ENCODE peak calls at places on chromosome 22, in six cellular contexts. O, C, I, M, Q and P are unnamed samples. For H3K4me1, the result is how much of the 10 kb centered on the place peaks cover.

GRCh38 chr22:43381693-43382092 is 30.1 kb upstream of the MPPED1 start:
- DNase-seq in O (no peak), C (no peak), I (no peak), M (no peak), Q (no peak), P (no peak)

GRCh38 chr22:45120931-45121330 is 42.8 kb upstream of the NUP50 start:
- DNase-seq in O (no peak), C (no peak), I (no peak), M (no peak), Q (no peak), P (no peak)

GRCh38 chr22:35419756-35420155 is 19.8 kb downstream of the MCM5 start:
- DNase-seq in O (no peak), C (no peak), I (no peak), M (no peak), Q (no peak), P (no peak)

GRCh38 chr22:43823911-43824665 is 12.0 kb upstream of the EFCAB6 start:
- DNase-seq in O (no peak), C (no peak), I (no peak), M (no peak), Q (no peak), P (no peak)

GRCh38 chr22:42939941-42940653 is 74.9 kb downstream of the PACSIN2 start:
- DNase-seq in O (no peak), C (peak), I (no peak), M (peak), Q (no peak), P (no peak)

GRCh38 chr22:37454857-37455686 is 27.8 kb upstream of the ELFN2 start:
- DNase-seq in O (no peak), C (no peak), I (no peak), M (peak), Q (peak), P (no peak)

GRCh38 chr22:28441720-28442263 is 237.8 kb downstream of the TTC28 start:
- DNase-seq in O (no peak), C (peak), I (no peak), M (no peak), Q (no peak), P (no peak)

GRCh38 chr22:33844273-33844672 is 76.0 kb downstream of the LARGE1 start:
- DNase-seq in O (no peak), C (no peak), I (peak), M (no peak), Q (no peak), P (no peak)

GRCh38 chr22:35473971-35474370 is 66.7 kb upstream of the RASD2 start:
- DNase-seq in O (no peak), C (no peak), I (no peak), M (no peak), Q (no peak), P (no peak)

GRCh38 chr22:44669725-44670027 is 32.3 kb upstream of the PRR5 start:
- DNase-seq in O (no peak), C (no peak), I (peak), M (no peak), Q (peak), P (no peak)

GRCh38 chr22:44550666-44551491 is 52.8 kb upstream of the RTL6 start:
- DNase-seq in O (peak), C (no peak), I (no peak), M (no peak), Q (no peak), P (peak)

GRCh38 chr22:43848366-43849171 is 13.7 kb downstream of the SULT4A1 start:
- DNase-seq in O (no peak), C (peak), I (peak), M (peak), Q (no peak), P (peak)

GRCh38 chr22:37498289-37498909 is 12.2 kb upstream of the MFNG start:
- DNase-seq in O (no peak), C (peak), I (peak), M (no peak), Q (peak), P (no peak)

GRCh38 chr22:35299717-35300497 is at the start of gene TOM1:
- DNase-seq in O (peak), C (peak), I (peak), M (peak), Q (peak), P (peak)

GRCh38 chr22:43798492-43798891 is 13.6 kb downstream of the EFCAB6 start:
- DNase-seq in O (no peak), C (no peak), I (no peak), M (no peak), Q (no peak), P (no peak)

DNA sequence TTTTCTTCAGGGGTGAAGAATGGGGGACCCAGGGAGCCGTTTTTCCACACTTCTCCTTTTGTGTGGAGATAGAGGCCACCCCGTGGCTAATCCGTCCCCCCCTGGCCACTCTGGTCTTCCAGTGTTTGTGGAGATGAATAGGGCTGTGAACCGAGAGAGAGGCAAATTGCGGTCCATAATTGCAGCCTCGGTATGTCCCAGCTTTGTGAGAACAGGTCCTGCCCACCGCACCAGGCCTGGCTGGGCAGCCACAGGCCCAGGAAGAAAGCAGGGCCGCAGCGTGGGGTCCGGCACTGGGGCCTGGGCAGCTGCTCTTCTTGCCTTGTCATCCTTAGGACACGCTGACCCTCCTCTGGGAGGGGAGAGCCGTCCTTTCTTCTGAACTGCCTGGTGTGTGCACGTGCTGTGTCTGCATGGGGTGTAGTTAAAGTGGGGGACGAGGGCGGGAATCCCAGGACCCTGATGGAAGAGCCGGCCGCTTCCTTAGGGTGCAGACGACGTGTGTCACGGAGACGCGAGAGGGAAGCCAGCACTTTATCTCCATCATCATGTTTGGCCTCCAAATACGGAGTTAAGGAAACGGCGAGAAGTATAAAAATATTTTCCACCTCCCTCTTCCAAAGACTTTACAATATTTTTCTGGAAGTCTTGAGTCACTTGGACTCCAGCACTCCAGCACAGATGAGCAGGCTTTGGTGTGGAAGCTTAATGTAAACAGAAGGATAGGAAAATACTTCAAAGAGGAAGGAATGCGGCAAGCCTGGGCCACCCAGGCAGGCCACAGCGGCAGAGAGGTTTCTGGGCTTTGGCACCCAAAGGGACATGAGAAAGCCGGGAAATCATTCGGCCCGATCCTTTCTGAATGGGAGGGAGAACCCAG is 1248.4 kb downstream of the BRD1 start:
- DNase-seq in O (no peak), C (no peak), I (no peak), M (no peak), Q (no peak), P (no peak)
- H3K4me1 ChIP-seq in O (under half), C (under half), I (under half), M (under half), Q (under half), P (under half)

DNA sequence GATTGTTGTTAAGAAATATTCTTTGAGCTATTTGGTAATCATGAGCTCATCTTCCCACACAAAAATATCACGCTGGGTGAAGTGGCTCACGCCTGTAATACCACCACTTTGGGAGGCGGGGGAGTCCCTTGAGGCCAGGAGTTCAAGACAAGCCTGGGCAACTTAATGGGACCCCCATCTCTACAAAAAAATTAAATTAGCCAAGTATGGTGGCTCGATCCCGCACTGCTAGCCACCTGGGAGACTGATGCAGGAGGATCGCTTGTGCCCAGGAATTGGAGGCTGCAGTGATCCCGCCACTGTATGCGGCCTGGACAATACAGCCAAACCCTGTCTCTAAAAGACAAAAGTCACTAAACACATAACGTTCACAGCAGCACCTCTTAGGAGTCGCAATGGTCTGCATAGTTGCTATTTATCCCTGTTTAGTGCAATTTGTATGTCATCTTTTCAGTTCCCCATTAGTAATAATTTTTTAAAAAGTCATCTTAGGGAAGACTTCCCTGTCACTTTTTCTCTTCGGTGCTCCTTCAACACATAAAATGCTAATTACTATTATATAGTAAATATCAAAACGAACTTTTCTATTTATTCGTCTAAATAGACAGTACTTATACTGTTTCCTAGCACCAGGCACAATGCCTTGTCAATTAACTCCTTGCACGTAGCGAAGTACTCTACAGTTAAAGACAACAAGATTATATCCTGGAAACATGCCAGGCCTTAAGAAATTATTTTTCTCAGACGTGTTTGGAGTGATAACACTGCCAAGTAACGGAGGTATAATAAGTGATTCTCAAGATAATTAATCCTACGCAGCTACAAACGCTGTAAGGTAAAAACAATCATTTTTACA is 1.1 kb downstream of the ST13 start:
- DNase-seq in O (no peak), C (no peak), I (no peak), M (no peak), Q (peak), P (no peak)
- TF ChIP-seq CTCF in O (no peak), C (no peak), I (no peak), M (no peak), Q (no peak), P (no peak)

DNA sequence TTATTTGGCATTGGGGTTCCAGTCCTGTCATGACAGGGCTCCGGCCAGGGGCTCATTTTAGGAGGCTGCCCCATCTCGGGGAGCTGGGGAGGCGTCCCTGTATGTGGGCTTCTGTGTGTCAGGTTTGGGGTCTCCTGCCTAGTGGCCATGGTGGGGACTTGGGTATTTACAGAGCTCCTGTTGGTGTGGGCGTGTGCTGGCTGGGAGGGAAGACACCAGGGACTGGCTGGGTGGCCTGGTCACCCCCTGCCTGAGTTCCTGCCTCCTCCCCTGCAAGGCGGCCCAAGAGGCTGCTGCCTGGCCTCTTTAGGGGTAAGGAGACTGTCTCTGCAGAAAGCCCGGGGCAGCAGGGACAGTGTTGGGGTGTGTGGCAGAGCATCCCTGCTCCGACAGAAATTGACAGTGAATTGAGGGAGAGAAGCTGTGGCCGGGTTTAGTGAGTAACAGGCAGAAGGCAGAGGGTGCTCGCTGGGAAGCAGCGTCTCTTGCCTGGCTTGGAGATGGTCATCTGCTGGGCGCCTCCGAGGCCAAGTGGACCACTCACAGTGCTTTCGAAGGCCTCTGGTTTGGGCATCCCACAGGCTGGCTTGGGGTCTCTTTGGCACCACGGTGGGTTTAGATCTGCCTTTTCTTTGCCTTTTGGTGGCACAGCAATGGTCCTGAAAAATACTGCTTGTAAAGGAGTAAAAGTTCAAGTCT is 40.3 kb upstream of the GRAMD4 start:
- DNase-seq in O (no peak), C (no peak), I (no peak), M (no peak), Q (no peak), P (peak)
- H3K4me3 ChIP-seq in O (peak), C (no peak), I (no peak), M (no peak), Q (peak), P (peak)

GRCh38 chr22:38739300-38740055 is 16.3 kb downstream of the SUN2 start:
- DNase-seq in O (no peak), C (no peak), I (no peak), M (no peak), Q (no peak), P (no peak)

GRCh38 chr22:38741576-38741975 is 14.2 kb downstream of the SUN2 start:
- DNase-seq in O (no peak), C (no peak), I (no peak), M (no peak), Q (no peak), P (no peak)

GRCh38 chr22:38741166-38741565 is 14.6 kb downstream of the SUN2 start:
- DNase-seq in O (no peak), C (no peak), I (no peak), M (no peak), Q (no peak), P (no peak)

GRCh38 chr22:38740754-38741153 is 15.0 kb downstream of the SUN2 start:
- DNase-seq in O (no peak), C (no peak), I (no peak), M (no peak), Q (no peak), P (no peak)

GRCh38 chr22:38740116-38740723 is 15.6 kb downstream of the SUN2 start:
- DNase-seq in O (no peak), C (no peak), I (no peak), M (no peak), Q (no peak), P (no peak)
- H3K4me1 ChIP-seq in O (under half), C (under half), I (under half), M (under half), Q (under half), P (under half)

GRCh38 chr22:26751217-26751616 is 93.8 kb downstream of the MIAT start:
- DNase-seq in O (peak), C (no peak), I (peak), M (no peak), Q (peak), P (no peak)

GRCh38 chr22:26757496-26757895 is 100.1 kb downstream of the MIAT start:
- DNase-seq in O (no peak), C (no peak), I (no peak), M (no peak), Q (no peak), P (no peak)

GRCh38 chr22:26748845-26749244 is 91.5 kb downstream of the MIAT start:
- DNase-seq in O (no peak), C (no peak), I (no peak), M (no peak), Q (no peak), P (no peak)

GRCh38 chr22:26756675-26757293 is 99.4 kb downstream of the MIAT start:
- DNase-seq in O (peak), C (peak), I (peak), M (peak), Q (peak), P (peak)

GRCh38 chr22:26753125-26753862 is 95.9 kb downstream of the MIAT start:
- DNase-seq in O (no peak), C (no peak), I (peak), M (no peak), Q (no peak), P (no peak)
- TF ChIP-seq CTCF in O (no peak), C (no peak), I (peak), M (no peak), Q (no peak), P (no peak)

DNA sequence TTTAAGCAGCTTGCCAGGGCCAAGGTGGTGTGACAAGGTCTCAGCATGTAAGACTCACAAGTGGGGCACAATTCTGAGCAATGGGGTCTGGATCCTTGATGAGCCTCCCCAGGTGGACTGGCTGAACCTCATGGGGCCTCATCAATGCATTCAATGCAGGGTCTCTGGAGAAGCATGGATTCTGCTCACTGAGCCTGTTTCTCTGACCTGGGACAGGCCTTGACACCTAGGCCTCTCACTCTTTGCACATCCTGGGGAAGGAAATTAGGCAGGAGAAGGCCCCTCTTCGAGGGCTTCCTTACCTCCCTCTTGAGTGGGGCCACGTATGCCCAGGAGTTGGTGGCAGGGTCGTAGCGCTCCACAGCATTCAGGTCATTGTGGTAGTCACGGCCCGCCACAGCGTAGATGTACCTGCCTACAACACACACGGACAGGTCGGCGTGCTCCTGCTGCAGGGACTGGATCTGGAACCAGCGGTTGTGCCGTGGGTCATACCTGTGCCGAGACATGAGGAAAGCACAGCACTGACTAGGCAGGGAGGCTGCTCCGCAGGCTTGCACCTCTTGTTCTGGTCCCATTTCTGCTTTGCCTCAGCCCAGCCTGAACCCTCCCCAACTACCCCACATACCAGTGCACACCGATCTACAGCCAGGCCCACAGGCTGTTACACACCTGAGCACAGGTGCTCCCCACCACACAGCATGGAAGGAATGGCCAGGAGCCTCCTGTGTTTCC is 20.0 kb upstream of the SCARF2 start:
- DNase-seq in O (no peak), C (no peak), I (no peak), M (no peak), Q (no peak), P (no peak)
- H3K4me3 ChIP-seq in O (no peak), C (no peak), I (no peak), M (no peak), Q (no peak), P (no peak)

DNA sequence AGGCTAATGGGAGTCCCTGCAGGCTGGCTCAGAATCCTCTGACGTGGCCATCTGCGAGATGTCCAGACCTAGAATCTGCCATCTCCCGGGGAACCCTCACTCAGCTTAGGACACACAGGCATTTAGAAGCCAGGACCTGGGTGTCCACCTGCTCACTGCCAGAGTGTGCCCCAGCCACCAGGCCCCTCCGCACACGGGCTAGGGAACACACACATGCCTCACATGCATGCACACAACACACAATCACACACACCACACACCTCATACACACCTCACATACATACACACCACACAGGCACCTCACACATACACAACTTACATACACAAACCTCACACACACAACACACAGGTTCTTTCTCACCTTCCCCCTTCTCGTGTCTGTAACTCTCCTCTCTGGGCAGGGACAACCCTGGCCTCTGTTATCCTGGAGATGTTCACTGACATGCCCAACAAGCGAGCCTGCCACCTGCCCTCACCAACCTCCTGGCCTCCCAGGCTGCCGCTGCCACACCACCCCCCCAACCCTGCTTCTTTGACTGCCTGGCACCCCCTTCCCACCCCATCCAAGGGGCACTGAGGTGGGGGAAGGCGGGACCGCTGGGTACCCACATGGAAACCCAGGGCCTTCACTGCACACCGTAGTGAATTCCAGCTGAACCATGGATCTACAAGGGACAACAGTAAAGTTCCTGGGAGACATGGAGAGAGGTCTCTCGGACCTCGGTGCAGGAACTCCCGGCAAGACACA is 38.1 kb downstream of the GNB1L start:
- DNase-seq in O (no peak), C (no peak), I (no peak), M (no peak), Q (no peak), P (no peak)
- H3K4me1 ChIP-seq in O (under half), C (under half), I (under half), M (under half), Q (half or more), P (under half)

GRCh38 chr22:26169312-26170111 is at the start of gene SEZ6L:
- DNase-seq in O (peak), C (no peak), I (peak), M (no peak), Q (no peak), P (peak)

GRCh38 chr22:26168934-26169311 is 339 bp upstream of the SEZ6L start:
- DNase-seq in O (no peak), C (no peak), I (no peak), M (no peak), Q (no peak), P (peak)

GRCh38 chr22:26170112-26170492 is 840 bp downstream of the SEZ6L start:
- DNase-seq in O (no peak), C (no peak), I (peak), M (no peak), Q (no peak), P (no peak)

GRCh38 chr22:26172389-26172990 is 3.2 kb downstream of the SEZ6L start:
- DNase-seq in O (peak), C (peak), I (peak), M (peak), Q (peak), P (no peak)

GRCh38 chr22:26170795-26171194 is 1.5 kb downstream of the SEZ6L start:
- DNase-seq in O (peak), C (no peak), I (peak), M (no peak), Q (peak), P (peak)
- TF ChIP-seq CTCF in O (no peak), C (no peak), I (peak), M (no peak), Q (peak), P (no peak)

GRCh38 chr22:30413001-30413400 is 12.6 kb upstream of the MTFP1 start:
- DNase-seq in O (no peak), C (no peak), I (no peak), M (no peak), Q (no peak), P (no peak)

GRCh38 chr22:30416403-30416802 is 9.2 kb upstream of the MTFP1 start:
- DNase-seq in O (no peak), C (no peak), I (no peak), M (no peak), Q (no peak), P (no peak)

GRCh38 chr22:30411780-30412179 is 13.8 kb upstream of the MTFP1 start:
- DNase-seq in O (no peak), C (no peak), I (no peak), M (no peak), Q (no peak), P (no peak)

GRCh38 chr22:30414525-30415047 is 11.0 kb upstream of the MTFP1 start:
- DNase-seq in O (no peak), C (no peak), I (no peak), M (no peak), Q (no peak), P (no peak)

GRCh38 chr22:30413745-30414524 is 11.6 kb upstream of the MTFP1 start:
- DNase-seq in O (no peak), C (no peak), I (no peak), M (no peak), Q (no peak), P (no peak)
- H3K4me3 ChIP-seq in O (no peak), C (no peak), I (no peak), M (no peak), Q (no peak), P (no peak)